ENCODE peak calls at places on chromosomes 7 and 10, in four cellular contexts. D is left ventricle myocardium inferior, Y is bronchial epithelial cell, H is left lung. O is an unnamed sample.

GRCh38 chr7:129907122-129907741 is 45.5 kb downstream of the UBE2H start:
- DNase-seq in D (no peak), Y (no peak), H (no peak), O (no peak)

GRCh38 chr10:62395892-62396291 is 21.7 kb downstream of the ZNF365 start:
- DNase-seq in D (no peak), Y (no peak), H (no peak), O (no peak)

GRCh38 chr7:801940-802364 is 30.3 kb upstream of the SUN1 start:
- DNase-seq in D (peak), Y (peak), H (no peak), O (no peak)

GRCh38 chr10:121662945-121663917 is 65.0 kb upstream of the FGFR2 start:
- DNase-seq in D (no peak), Y (peak), H (no peak), O (no peak)

GRCh38 chr7:100483101-100483727 is 513 bp upstream of the NYAP1 start:
- DNase-seq in D (peak), Y (no peak), H (peak), O (no peak)

GRCh38 chr7:128055668-128056067 is 24.4 kb upstream of the LRRC4 start:
- DNase-seq in D (no peak), Y (no peak), H (no peak), O (no peak)

GRCh38 chr10:95542330-95542729 is 18.8 kb downstream of the SORBS1 start:
- DNase-seq in D (no peak), Y (peak), H (no peak), O (no peak)

GRCh38 chr10:103493362-103493871 is at the start of gene NEURL1:
- DNase-seq in D (no peak), Y (no peak), H (peak), O (no peak)

GRCh38 chr10:107914450-107915276 is 750.2 kb upstream of the SORCS1 start:
- DNase-seq in D (no peak), Y (no peak), H (peak), O (no peak)

GRCh38 chr7:18087687-18088078 is 60.0 kb upstream of the PRPS1L1 start:
- DNase-seq in D (no peak), Y (no peak), H (peak), O (no peak)

GRCh38 chr7:844043-844442 is 11.8 kb downstream of the SUN1 start:
- DNase-seq in D (no peak), Y (no peak), H (peak), O (no peak)

GRCh38 chr10:2851544-2851943 is 215.8 kb upstream of the PFKP start:
- DNase-seq in D (no peak), Y (no peak), H (no peak), O (no peak)

GRCh38 chr7:50418086-50418515 is 32.0 kb downstream of the FIGNL1 start:
- DNase-seq in D (peak), Y (peak), H (peak), O (peak)

GRCh38 chr7:22220947-22221346 is 136.0 kb downstream of the RAPGEF5 start:
- DNase-seq in D (no peak), Y (no peak), H (no peak), O (no peak)

GRCh38 chr7:49389866-49390265 is 383.6 kb upstream of the VWC2 start:
- DNase-seq in D (no peak), Y (no peak), H (no peak), O (no peak)

GRCh38 chr10:94725871-94726270 is 36.6 kb upstream of the CYP2C19 start:
- DNase-seq in D (no peak), Y (peak), H (no peak), O (peak)

GRCh38 chr7:131111081-131111576 is 216.5 kb upstream of the MKLN1 start:
- DNase-seq in D (no peak), Y (peak), H (no peak), O (peak)

GRCh38 chr7:2811476-2812118 is 32.5 kb downstream of the GNA12 start:
- DNase-seq in D (no peak), Y (peak), H (peak), O (no peak)

GRCh38 chr7:157474685-157475084 is 137.9 kb downstream of the DNAJB6 start:
- DNase-seq in D (no peak), Y (no peak), H (no peak), O (no peak)

GRCh38 chr10:115092258-115092554 is 959 bp upstream of the ATRNL1 start:
- DNase-seq in D (no peak), Y (no peak), H (no peak), O (no peak)

GRCh38 chr7:24540956-24541355 is 32.3 kb upstream of the PALS2 start:
- DNase-seq in D (no peak), Y (no peak), H (no peak), O (no peak)

GRCh38 chr10:7478727-7479457 is 68.1 kb upstream of the SFMBT2 start:
- DNase-seq in D (no peak), Y (no peak), H (no peak), O (no peak)

GRCh38 chr7:27419581-27420177 is 177.1 kb downstream of the EVX1 start:
- DNase-seq in D (no peak), Y (no peak), H (no peak), O (peak)

GRCh38 chr10:20596911-20597310 is 300.2 kb downstream of the NEBL start:
- DNase-seq in D (no peak), Y (no peak), H (no peak), O (no peak)

GRCh38 chr10:14425031-14425430 is 94.3 kb upstream of the FRMD4A start:
- DNase-seq in D (no peak), Y (no peak), H (no peak), O (no peak)

GRCh38 chr7:35450456-35450855 is 196.6 kb upstream of the TBX20 start:
- DNase-seq in D (no peak), Y (no peak), H (no peak), O (no peak)

GRCh38 chr7:121545418-121545817 is 149.3 kb upstream of the FAM3C start:
- DNase-seq in D (no peak), Y (peak), H (no peak), O (no peak)

GRCh38 chr10:71708301-71708703 is 11.3 kb downstream of the C10orf105 start:
- DNase-seq in D (peak), Y (no peak), H (peak), O (no peak)

GRCh38 chr10:118035358-118036031 is 11.2 kb downstream of the RAB11FIP2 start:
- DNase-seq in D (no peak), Y (peak), H (no peak), O (no peak)

GRCh38 chr7:6653101-6653995 is 16.2 kb downstream of the ZNF316 start:
- DNase-seq in D (no peak), Y (no peak), H (peak), O (no peak)

GRCh38 chr10:926075-926698 is 5.3 kb downstream of the LARP4B start:
- DNase-seq in D (no peak), Y (no peak), H (no peak), O (no peak)

GRCh38 chr10:28783089-28783488 is 105.8 kb downstream of the BAMBI start:
- DNase-seq in D (no peak), Y (no peak), H (no peak), O (no peak)

GRCh38 chr7:105488219-105488571 is 33.9 kb downstream of the PUS7 start:
- DNase-seq in D (no peak), Y (no peak), H (no peak), O (no peak)

GRCh38 chr7:36127075-36127740 is 25.8 kb upstream of the EEPD1 start:
- DNase-seq in D (no peak), Y (no peak), H (no peak), O (no peak)

GRCh38 chr7:133437544-133437943 is 184.7 kb downstream of the EXOC4 start:
- DNase-seq in D (no peak), Y (no peak), H (no peak), O (no peak)
- TF ChIP-seq CTCF in D (no peak), Y (no peak), H (no peak), O (no peak)

DNA sequence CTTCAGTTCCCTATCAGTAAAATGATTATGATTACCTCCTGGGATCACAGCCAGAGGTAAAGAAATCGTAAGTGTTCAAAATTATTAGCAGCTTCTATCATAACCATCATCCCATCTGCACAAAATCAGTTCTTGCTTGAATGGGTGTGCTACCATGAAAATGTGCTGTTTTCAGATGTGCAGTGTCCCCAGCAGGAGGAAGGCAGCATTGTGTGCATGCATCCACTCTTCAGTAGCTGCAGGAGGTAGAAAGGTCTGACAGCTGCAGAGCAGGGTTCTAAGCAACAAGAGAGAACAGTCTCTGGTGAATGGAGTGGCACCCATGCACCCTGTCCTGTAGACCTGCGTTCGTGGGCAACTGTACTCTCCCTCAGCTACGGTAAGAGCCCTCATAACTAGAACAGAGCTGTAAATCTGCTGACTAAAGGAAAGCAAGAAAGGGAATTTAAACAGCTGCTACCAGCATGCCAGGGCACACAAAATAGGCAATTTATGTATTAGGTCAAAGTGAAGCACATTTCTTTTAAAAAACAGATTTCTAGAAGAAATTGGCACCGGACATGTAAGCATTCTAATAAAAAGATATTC is 21.2 kb downstream of the VSTM2A start:
- DNase-seq in D (no peak), Y (no peak), H (no peak), O (no peak)
- TF ChIP-seq CTCF in D (no peak), Y (no peak), H (no peak), O (no peak)

GRCh38 chr10:127974911-127975310 is 68.0 kb downstream of the PTPRE start:
- DNase-seq in D (no peak), Y (no peak), H (no peak), O (no peak)

GRCh38 chr10:127971973-127972615 is 65.2 kb downstream of the PTPRE start:
- DNase-seq in D (no peak), Y (no peak), H (no peak), O (no peak)

GRCh38 chr10:127976286-127976685 is 69.4 kb downstream of the PTPRE start:
- DNase-seq in D (no peak), Y (no peak), H (no peak), O (no peak)

GRCh38 chr10:127972958-127973357 is 66.1 kb downstream of the PTPRE start:
- DNase-seq in D (no peak), Y (no peak), H (no peak), O (no peak)

DNA sequence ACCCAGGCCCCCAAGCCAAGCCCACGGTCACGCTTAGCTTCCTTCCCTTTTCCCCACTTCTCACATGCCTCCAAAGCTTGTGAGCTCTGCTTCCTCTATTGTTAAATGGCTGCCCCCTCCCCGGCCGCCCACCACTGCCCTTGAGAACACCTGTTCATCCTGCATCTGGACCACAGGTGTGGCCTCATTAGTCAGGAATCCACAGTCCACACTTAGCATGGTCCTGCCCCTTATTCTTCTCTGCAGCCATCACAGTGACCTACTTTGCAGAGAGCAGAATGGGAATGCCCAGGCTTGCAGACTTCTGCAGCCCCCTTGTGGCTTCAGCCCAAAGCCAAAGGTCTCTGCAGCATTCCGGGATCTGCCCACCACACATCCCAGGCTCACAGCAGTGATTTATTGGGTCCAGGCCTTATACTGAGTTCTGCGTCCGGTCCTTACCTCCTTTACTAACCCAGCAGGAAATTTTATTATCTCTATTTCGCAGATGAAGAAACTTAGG is 67.0 kb downstream of the PTPRE start:
- DNase-seq in D (no peak), Y (no peak), H (no peak), O (no peak)
- TF ChIP-seq CTCF in D (peak), Y (no peak), H (no peak), O (no peak)

DNA sequence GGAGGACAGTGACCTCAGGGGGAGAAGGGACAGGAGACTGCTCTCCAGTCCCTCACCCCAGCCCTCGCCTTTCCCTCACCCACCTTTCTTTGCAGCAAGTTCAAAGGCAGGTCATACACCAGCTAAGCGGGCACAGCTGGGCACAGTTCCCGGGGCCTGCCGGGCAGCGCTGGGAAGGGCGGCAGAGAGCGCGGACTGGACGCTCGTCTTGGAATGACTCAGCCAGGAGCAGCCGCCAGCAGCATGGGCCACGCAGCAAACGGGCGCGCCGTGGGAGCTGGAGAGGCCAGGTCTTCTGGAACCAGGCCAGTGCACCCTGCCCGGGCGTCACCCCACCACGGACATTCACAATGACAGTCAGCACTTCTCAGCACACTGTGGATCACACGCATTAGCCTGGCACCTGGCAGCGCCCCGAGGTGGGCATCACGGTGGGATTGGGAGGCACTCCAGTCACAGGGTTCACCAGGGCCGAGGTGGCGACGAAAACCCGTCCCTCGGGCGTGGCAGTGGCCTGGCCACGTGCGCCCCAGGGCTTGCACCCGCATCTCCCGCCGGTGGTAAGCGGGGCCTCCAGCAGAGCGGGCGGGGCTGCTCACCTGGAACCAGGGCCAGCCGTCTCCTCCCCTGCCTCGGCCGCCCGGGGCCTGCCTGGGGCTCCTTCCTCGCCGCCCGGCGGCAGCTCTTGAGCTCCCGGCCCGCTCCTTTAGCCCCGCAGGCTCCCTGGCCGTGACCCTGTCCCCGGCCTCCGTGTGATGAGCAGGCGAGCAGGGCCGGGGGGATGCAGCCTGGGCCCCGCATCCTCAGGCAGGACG is 29.0 kb upstream of the WDFY4 start:
- DNase-seq in D (peak), Y (peak), H (peak), O (peak)
- TF ChIP-seq CTCF in D (no peak), Y (no peak), H (no peak), O (no peak)

GRCh38 chr7:142481548-142481947 is 223.7 kb upstream of the PRSS58 start:
- DNase-seq in D (no peak), Y (no peak), H (no peak), O (no peak)
- TF ChIP-seq CTCF in D (no peak), Y (no peak), H (no peak), O (no peak)

DNA sequence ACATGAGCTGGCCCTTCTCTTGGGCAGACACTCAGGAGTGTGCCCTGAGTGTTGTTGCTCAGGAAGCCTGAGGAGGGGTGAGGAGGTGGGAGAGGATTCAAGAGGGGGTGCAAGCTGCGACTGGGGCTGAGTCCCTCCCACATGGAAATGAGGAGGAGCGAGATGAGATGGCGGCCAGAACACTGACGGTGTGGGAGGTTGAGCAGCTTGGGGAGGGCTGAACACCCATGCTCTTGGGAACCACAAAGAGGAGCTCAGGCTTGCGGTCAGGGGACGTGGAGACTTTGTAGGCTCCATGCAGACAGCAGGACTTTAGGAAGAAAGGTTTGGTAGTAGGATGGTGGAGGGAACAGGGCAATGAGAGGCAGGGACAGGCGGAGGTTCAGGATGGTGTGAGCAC is 163.2 kb upstream of the SHH start:
- DNase-seq in D (no peak), Y (no peak), H (peak), O (no peak)
- TF ChIP-seq CTCF in D (no peak), Y (no peak), H (no peak), O (no peak)